ENCODE peak calls at places on chromosomes 7 and 10, in five cellular contexts. P is colonic mucosa; L is right lobe of liver; J is CD8-positive, alpha-beta T cell; E is CD4-positive, alpha-beta T cell. W is an unnamed sample.

GRCh38 chr7:83663131-83663530 is 14.2 kb upstream of the SEMA3E start:
- DNase-seq in P (no peak), L (no peak), J (no peak), E (no peak), W (no peak)

GRCh38 chr7:134276951-134277350 is 39.8 kb downstream of the SLC35B4 start:
- DNase-seq in P (no peak), L (no peak), J (no peak), E (no peak), W (peak)

GRCh38 chr7:30906520-30907240 is 5.0 kb upstream of the AQP1 start:
- DNase-seq in P (no peak), L (no peak), J (no peak), E (no peak), W (no peak)

GRCh38 chr7:41472427-41473125 is 230.3 kb downstream of the INHBA start:
- DNase-seq in P (no peak), L (no peak), J (no peak), E (no peak), W (no peak)

GRCh38 chr10:3853016-3853415 is 68.0 kb upstream of the KLF6 start:
- DNase-seq in P (no peak), L (no peak), J (no peak), E (no peak), W (no peak)

GRCh38 chr7:57203161-57203791 is 71.0 kb upstream of the ZNF479 start:
- DNase-seq in P (no peak), L (no peak), J (no peak), E (no peak), W (no peak)

GRCh38 chr10:3393958-3394357 is 221.4 kb upstream of the PITRM1 start:
- DNase-seq in P (no peak), L (no peak), J (no peak), E (no peak), W (no peak)

GRCh38 chr7:158063850-158064610 is 523.6 kb downstream of the PTPRN2 start:
- DNase-seq in P (no peak), L (no peak), J (no peak), E (no peak), W (no peak)

GRCh38 chr7:51249991-51250390 is 66.6 kb downstream of the COBL start:
- DNase-seq in P (no peak), L (no peak), J (no peak), E (no peak), W (no peak)

GRCh38 chr10:47207280-47207613 is 92.8 kb upstream of the GDF10 start:
- DNase-seq in P (no peak), L (no peak), J (no peak), E (no peak), W (peak)

GRCh38 chr10:6197274-6197673 is 5.5 kb upstream of the PFKFB3 start:
- DNase-seq in P (no peak), L (no peak), J (no peak), E (no peak), W (no peak)

GRCh38 chr10:92124524-92125168 is 166.2 kb downstream of the CPEB3 start:
- DNase-seq in P (peak), L (peak), J (no peak), E (no peak), W (peak)

GRCh38 chr10:63005246-63005645 is 127.9 kb upstream of the NRBF2 start:
- DNase-seq in P (no peak), L (no peak), J (no peak), E (no peak), W (peak)

GRCh38 chr7:4210821-4211220 is 471.3 kb upstream of the FOXK1 start:
- DNase-seq in P (no peak), L (no peak), J (no peak), E (no peak), W (no peak)

GRCh38 chr10:49620286-49620810 is 6.5 kb downstream of the CHAT start:
- DNase-seq in P (no peak), L (no peak), J (no peak), E (no peak), W (no peak)

GRCh38 chr7:94687810-94688209 is 31.9 kb upstream of the SGCE start:
- DNase-seq in P (no peak), L (no peak), J (no peak), E (no peak), W (peak)

GRCh38 chr7:157432541-157432956 is 95.7 kb downstream of the DNAJB6 start:
- DNase-seq in P (peak), L (no peak), J (no peak), E (no peak), W (peak)

GRCh38 chr7:140022582-140023211 is 40.1 kb downstream of the PARP12 start:
- DNase-seq in P (no peak), L (peak), J (no peak), E (no peak), W (no peak)

GRCh38 chr7:142440219-142441073 is 182.6 kb upstream of the PRSS58 start:
- DNase-seq in P (no peak), L (no peak), J (no peak), E (no peak), W (no peak)

GRCh38 chr7:107778283-107778682 is 24.7 kb downstream of the SLC26A3 start:
- DNase-seq in P (no peak), L (peak), J (no peak), E (no peak), W (no peak)

GRCh38 chr10:101367569-101368453 is 13.8 kb downstream of the BTRC start:
- DNase-seq in P (no peak), L (no peak), J (no peak), E (no peak), W (peak)

DNA sequence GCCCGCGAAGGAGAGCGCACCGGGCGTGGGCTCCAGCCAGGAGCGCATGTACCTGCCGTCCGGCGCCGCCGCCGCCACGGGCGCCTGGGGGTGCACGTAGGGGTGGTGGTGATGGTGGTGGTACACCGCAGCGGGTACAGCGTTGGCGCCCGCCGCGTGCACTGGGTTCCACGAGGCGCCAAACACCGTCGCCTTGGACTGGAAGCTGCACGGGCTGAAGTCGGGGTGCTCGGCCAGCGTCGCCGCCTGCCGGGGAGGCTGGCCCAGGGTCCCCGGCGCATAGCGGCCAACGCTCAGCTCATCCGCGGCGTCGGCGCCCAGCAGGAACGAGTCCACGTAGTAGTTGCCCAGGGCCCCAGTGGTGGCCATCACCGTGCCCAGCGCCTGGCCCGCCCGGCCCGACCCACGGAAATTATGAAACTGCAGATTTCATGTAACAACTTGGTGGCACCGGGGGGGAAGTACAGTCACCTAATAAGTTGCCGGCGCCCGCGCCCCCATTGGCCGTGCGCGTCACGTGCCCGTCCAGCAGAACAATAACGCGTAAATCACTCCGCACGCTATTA is at the start of gene HOXA9:
- DNase-seq in P (peak), L (no peak), J (no peak), E (no peak), W (no peak)
- H3K27ac ChIP-seq in P (peak), L (no peak), J (no peak), E (no peak), W (no peak)

DNA sequence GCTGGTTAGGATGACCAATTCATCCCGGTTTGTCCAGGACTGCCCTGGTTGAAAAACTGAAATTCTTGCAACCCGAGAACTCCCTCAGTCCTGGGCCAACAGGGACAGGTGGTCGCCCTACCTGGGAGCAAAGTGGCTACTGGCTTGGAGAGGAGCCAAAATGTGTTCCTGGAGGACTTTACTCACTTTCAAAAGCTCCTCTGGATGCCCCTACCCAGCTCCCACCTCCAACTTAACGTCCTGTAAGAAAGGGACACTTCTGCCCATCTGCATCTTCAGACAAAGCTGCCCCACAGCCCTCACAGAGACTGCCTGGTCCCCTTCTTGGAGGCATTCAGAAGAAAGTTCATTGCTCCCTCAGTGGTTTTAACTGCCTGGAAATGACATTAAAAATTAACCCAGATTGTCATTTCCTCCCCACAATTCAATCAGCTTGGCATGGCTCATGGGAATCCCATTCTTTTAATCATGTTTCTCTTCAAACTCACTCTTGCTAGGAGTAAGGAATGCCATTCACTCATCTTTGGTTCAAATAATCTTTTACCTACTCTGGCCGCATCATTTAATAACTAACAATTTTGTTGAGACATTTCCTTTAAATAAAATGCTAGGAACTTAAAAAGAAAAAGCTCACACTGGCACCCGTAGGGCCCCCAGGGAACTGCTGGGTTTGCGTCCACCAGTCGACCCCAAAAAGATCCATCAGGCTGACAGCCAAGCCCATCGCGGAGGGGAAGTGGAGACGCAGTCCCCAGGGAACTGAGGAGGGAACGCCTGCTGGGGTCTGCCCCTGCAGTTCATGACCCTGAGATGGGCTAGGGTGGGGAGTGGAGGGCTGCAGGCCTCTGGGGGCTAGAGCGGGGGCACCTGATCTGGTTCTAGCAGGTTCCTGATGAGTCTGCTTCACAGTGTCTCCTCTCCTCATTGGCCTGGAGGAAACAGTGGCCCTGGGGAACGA is 24.2 kb upstream of the HSPA12A start:
- DNase-seq in P (no peak), L (no peak), J (no peak), E (no peak), W (no peak)
- H3K27ac ChIP-seq in P (peak), L (no peak), J (no peak), E (no peak), W (no peak)

GRCh38 chr10:22690614-22691431 is 23.6 kb downstream of the PIP4K2A start:
- DNase-seq in P (no peak), L (no peak), J (no peak), E (no peak), W (peak)
- H3K27ac ChIP-seq in P (no peak), L (no peak), J (no peak), E (peak), W (no peak)

GRCh38 chr7:99394188-99394502 is 14.3 kb downstream of the PDAP1 start:
- DNase-seq in P (no peak), L (no peak), J (no peak), E (no peak), W (no peak)
- H3K27ac ChIP-seq in P (no peak), L (no peak), J (no peak), E (peak), W (peak)

GRCh38 chr7:80826520-80827237 is 92.2 kb downstream of the SEMA3C start:
- DNase-seq in P (no peak), L (no peak), J (no peak), E (no peak), W (no peak)

GRCh38 chr7:80821781-80822180 is 97.1 kb downstream of the SEMA3C start:
- DNase-seq in P (no peak), L (no peak), J (no peak), E (no peak), W (peak)

GRCh38 chr7:80823066-80823465 is 95.8 kb downstream of the SEMA3C start:
- DNase-seq in P (no peak), L (no peak), J (no peak), E (no peak), W (no peak)

GRCh38 chr7:80827238-80827633 is 91.6 kb downstream of the SEMA3C start:
- DNase-seq in P (no peak), L (no peak), J (no peak), E (no peak), W (peak)

GRCh38 chr7:80825499-80825898 is 93.4 kb downstream of the SEMA3C start:
- DNase-seq in P (no peak), L (no peak), J (no peak), E (no peak), W (no peak)
- H3K27ac ChIP-seq in P (no peak), L (no peak), J (no peak), E (no peak), W (no peak)

GRCh38 chr7:117730404-117730803 is 142.8 kb downstream of the CTTNBP2 start:
- DNase-seq in P (no peak), L (no peak), J (no peak), E (no peak), W (no peak)

GRCh38 chr7:117731455-117731854 is 141.8 kb downstream of the CTTNBP2 start:
- DNase-seq in P (no peak), L (no peak), J (no peak), E (no peak), W (no peak)

GRCh38 chr7:117724898-117725297 is 148.3 kb downstream of the CTTNBP2 start:
- DNase-seq in P (no peak), L (no peak), J (no peak), E (no peak), W (no peak)

DNA sequence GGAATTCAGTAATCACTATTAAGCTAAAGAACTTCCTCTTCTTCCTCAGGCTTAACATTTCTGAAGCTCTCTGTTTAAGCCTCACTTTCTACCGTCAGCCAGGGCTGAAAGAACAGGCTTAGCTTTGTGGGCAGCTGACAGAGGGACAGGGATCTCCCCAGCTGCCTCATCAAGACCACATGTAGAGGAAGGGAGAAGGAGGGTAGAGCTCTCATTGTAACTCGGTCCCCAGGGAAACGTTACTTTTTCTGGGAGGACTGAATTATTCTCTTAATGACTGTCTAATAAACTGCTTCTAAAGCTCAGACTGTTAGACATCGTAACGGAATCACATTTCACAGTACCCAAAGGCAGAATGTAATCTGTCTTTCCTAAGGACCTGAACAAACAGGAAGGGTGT is 144.4 kb downstream of the CTTNBP2 start:
- DNase-seq in P (no peak), L (no peak), J (no peak), E (no peak), W (no peak)
- H3K27ac ChIP-seq in P (no peak), L (no peak), J (no peak), E (no peak), W (peak)

W was measured in cardiac muscle cell.